ENCODE peak calls at places on chromosome 1, in ten cellular contexts. H is breast epithelium, F is fibroblast of the aortic adventitia, Q is AG10803, S is fibroblast of mammary gland, G is cardiac fibroblast, E is brain microvascular endothelial cell, U is A549, A is psoas muscle, I is uterus. Y is an unnamed sample.

GRCh38 chr1:19009882-19010321 is 53.4 kb upstream of the IFFO2 start:
- DNase-seq in H (no peak), F (peak; percentile 65), Q (peak; percentile 95), S (peak; percentile 73), G (peak; percentile 66), E (peak; percentile 82), U (peak; percentile 96), A (no peak), I (no peak), Y (peak; percentile 81)

GRCh38 chr1:203888807-203889251 is 27.4 kb downstream of the SNRPE start:
- DNase-seq in H (no peak), F (peak; percentile 83), Q (peak; percentile 75), S (peak; percentile 59), G (peak; percentile 76), E (peak; percentile 3), U (peak; percentile 61), A (no peak), I (no peak), Y (peak; percentile 66)

GRCh38 chr1:9127395-9128160 is 1.3 kb downstream of the GPR157 start:
- DNase-seq in H (no peak), F (no peak), Q (no peak), S (no peak), G (no peak), E (no peak), U (no peak), A (peak; percentile 37), I (no peak), Y (no peak)

GRCh38 chr1:46477153-46477929 is 12.3 kb upstream of the DMBX1 start:
- DNase-seq in H (peak; percentile 74), F (peak; percentile 71), Q (peak; percentile 60), S (peak; percentile 71), G (peak; percentile 76), E (peak; percentile 68), U (peak; percentile 61), A (peak; percentile 69), I (peak; percentile 60), Y (peak; percentile 64)

GRCh38 chr1:63878914-63879313 is 105.1 kb downstream of the ROR1 start:
- DNase-seq in H (no peak), F (peak; percentile 55), Q (no peak), S (peak; percentile 67), G (no peak), E (no peak), U (no peak), A (no peak), I (no peak), Y (peak; percentile 69)

GRCh38 chr1:77536813-77537212 is 145.6 kb downstream of the ZZZ3 start:
- DNase-seq in H (no peak), F (peak; percentile 97), Q (peak; percentile 98), S (peak; percentile 99), G (peak; percentile 84), E (peak; percentile 89), U (peak; percentile 36), A (no peak), I (no peak), Y (peak; percentile 95)

GRCh38 chr1:31849653-31850052 is 33.8 kb upstream of the SPOCD1 start:
- DNase-seq in H (no peak), F (no peak), Q (no peak), S (no peak), G (no peak), E (no peak), U (no peak), A (no peak), I (no peak), Y (no peak)

GRCh38 chr1:79004916-79005315 is 1.6 kb downstream of the ADGRL4 start:
- DNase-seq in H (no peak), F (peak; percentile 27), Q (no peak), S (peak; percentile 6), G (peak; percentile 42), E (no peak), U (no peak), A (no peak), I (no peak), Y (no peak)

GRCh38 chr1:220498188-220498587 is 29.7 kb upstream of the MARK1 start:
- DNase-seq in H (no peak), F (peak; percentile 9), Q (peak; percentile 11), S (peak; percentile 74), G (no peak), E (no peak), U (no peak), A (no peak), I (no peak), Y (no peak)

GRCh38 chr1:208717490-208717889 is 473.3 kb upstream of the PLXNA2 start:
- DNase-seq in H (no peak), F (no peak), Q (no peak), S (no peak), G (no peak), E (no peak), U (no peak), A (no peak), I (no peak), Y (no peak)

GRCh38 chr1:111515291-111516007 is 12.0 kb upstream of the ADORA3 start:
- DNase-seq in H (no peak), F (no peak), Q (peak; percentile 33), S (peak; percentile 56), G (peak; percentile 51), E (peak; percentile 27), U (no peak), A (peak; percentile 76), I (peak; percentile 70), Y (peak; percentile 45)

GRCh38 chr1:9201421-9202239 is 32.9 kb upstream of the H6PD start:
- DNase-seq in H (no peak), F (peak; percentile 85), Q (peak; percentile 82), S (peak; percentile 93), G (peak; percentile 73), E (peak; percentile 74), U (no peak), A (peak; percentile 54), I (peak; percentile 57), Y (peak; percentile 62)

GRCh38 chr1:85283475-85284199 is 7.2 kb upstream of the BCL10 start:
- DNase-seq in H (no peak), F (no peak), Q (no peak), S (no peak), G (no peak), E (no peak), U (peak; percentile 51), A (peak; percentile 37), I (no peak), Y (no peak)

GRCh38 chr1:156741613-156741983 is 710 bp upstream of the MRPL24 start:
- DNase-seq in H (no peak), F (no peak), Q (no peak), S (no peak), G (no peak), E (no peak), U (no peak), A (no peak), I (no peak), Y (no peak)

GRCh38 chr1:164605254-164606091 is 46.5 kb downstream of the PBX1 start:
- DNase-seq in H (no peak), F (no peak), Q (no peak), S (no peak), G (no peak), E (no peak), U (no peak), A (no peak), I (no peak), Y (no peak)

GRCh38 chr1:51342591-51343206 is 12.3 kb upstream of the TTC39A start:
- DNase-seq in H (no peak), F (no peak), Q (no peak), S (no peak), G (no peak), E (no peak), U (no peak), A (no peak), I (no peak), Y (no peak)

GRCh38 chr1:183023146-183023600 is at the start of gene LAMC1:
- DNase-seq in H (peak; percentile 63), F (peak; percentile 80), Q (peak; percentile 82), S (peak; percentile 78), G (peak; percentile 97), E (peak; percentile 68), U (peak; percentile 88), A (peak; percentile 87), I (peak; percentile 83), Y (peak; percentile 87)

GRCh38 chr1:220655509-220655908 is 34.7 kb upstream of the C1orf115 start:
- DNase-seq in H (no peak), F (no peak), Q (no peak), S (no peak), G (no peak), E (no peak), U (no peak), A (no peak), I (no peak), Y (no peak)

GRCh38 chr1:209879539-209879938 is 51.8 kb downstream of the UTP25 start:
- DNase-seq in H (no peak), F (no peak), Q (no peak), S (peak; percentile 54), G (peak; percentile 46), E (no peak), U (peak; percentile 17), A (no peak), I (no peak), Y (peak; percentile 33)
- TF ChIP-seq CTCF in H (no peak), F (no peak), Q (no peak), S (no peak), G (no peak), E (no peak), U (no peak), A (no peak), I (no peak), Y (no peak)

DNA sequence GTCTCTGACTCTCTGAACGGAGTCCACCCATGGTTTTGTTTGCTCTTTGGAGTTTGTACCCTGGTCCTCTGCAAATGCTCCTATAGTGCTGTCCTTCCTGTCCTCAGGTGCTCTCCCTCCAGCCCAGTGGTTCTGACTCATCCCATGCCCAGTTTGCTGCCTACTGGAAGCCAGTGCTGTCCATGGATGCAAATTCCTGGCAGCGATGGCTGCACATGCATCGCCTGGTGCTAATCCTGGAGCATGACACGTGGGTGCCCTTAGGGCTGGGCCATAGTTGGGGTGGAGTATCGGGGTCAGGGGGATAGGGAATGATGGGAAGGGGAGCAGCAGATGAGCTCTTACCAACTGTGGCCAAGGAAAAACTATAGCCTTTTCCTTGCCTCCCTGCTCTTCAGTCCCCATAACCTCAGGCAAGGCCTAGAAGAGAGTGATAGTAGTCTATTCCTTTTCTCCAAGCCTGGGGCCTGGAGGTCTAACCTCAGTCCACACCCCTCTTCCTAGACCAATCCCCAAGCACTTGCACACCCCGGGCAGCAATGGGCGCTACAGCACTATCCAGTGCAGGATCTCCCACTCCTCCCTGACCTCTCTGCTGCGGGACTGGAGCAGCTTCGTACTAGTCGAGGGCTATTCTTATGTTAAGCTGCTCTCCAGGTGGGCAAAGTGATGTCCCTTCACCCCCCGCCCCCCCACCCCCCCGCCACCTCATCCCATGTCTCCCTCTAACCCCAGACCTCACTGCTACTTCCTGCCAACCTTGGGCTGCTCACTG is 31.6 kb downstream of the HYI start:
- DNase-seq in H (no peak), F (no peak), Q (no peak), S (no peak), G (no peak), E (no peak), U (no peak), A (no peak), I (no peak), Y (no peak)
- TF ChIP-seq CTCF in H (no peak), F (no peak), Q (no peak), S (no peak), G (no peak), E (no peak), U (no peak), A (no peak), I (no peak), Y (no peak)

GRCh38 chr1:226868726-226869125 is 1.7 kb upstream of the PSEN2 start:
- DNase-seq in H (no peak), F (no peak), Q (no peak), S (no peak), G (no peak), E (no peak), U (no peak), A (no peak), I (no peak), Y (no peak)
- TF ChIP-seq CTCF in H (no peak), F (no peak), Q (no peak), S (no peak), G (no peak), E (no peak), U (no peak), A (no peak), I (no peak), Y (no peak)

GRCh38 chr1:230757856-230758704 is 10.9 kb downstream of the CAPN9 start:
- DNase-seq in H (no peak), F (no peak), Q (no peak), S (no peak), G (no peak), E (no peak), U (no peak), A (no peak), I (no peak), Y (no peak)
- TF ChIP-seq CTCF in H (no peak), F (no peak), Q (no peak), S (no peak), G (no peak), E (no peak), U (no peak), A (no peak), I (no peak), Y (no peak)

Y was measured in astrocyte of the spinal cord.